ENCODE peak calls at places on chromosome 19, in seven cellular contexts. W is endodermal cell, P is neural progenitor cell, D is ovary, B is lower leg skin, H is fibroblast of mammary gland, F is heart left ventricle. T is an unnamed sample.

GRCh38 chr19:41930926-41931592 is 2.8 kb upstream of the ERFL start:
- DNase-seq in W (peak), P (peak), D (no peak), B (no peak), H (no peak), F (no peak), T (no peak)

GRCh38 chr19:56333506-56333905 is 18.9 kb upstream of the ZSCAN5A start:
- DNase-seq in W (peak), P (peak), D (no peak), B (no peak), H (peak), F (peak), T (peak)

GRCh38 chr19:12727745-12728433 is 4.2 kb upstream of the TNPO2 start:
- DNase-seq in W (no peak), P (no peak), D (no peak), B (no peak), H (no peak), F (no peak), T (no peak)

GRCh38 chr19:41701401-41702075 is 6.9 kb upstream of the CEACAM5 start:
- DNase-seq in W (peak), P (no peak), D (no peak), B (no peak), H (no peak), F (no peak), T (no peak)

GRCh38 chr19:54316746-54317107 is 3.8 kb upstream of the LILRA5 start:
- DNase-seq in W (peak), P (peak), D (no peak), B (no peak), H (no peak), F (no peak), T (no peak)

GRCh38 chr19:55319786-55320185 is 5.4 kb downstream of the TMEM150B start:
- DNase-seq in W (peak), P (peak), D (peak), B (no peak), H (peak), F (no peak), T (no peak)

GRCh38 chr19:42655748-42656147 is 61.0 kb upstream of the CEACAM8 start:
- DNase-seq in W (no peak), P (no peak), D (no peak), B (no peak), H (no peak), F (no peak), T (no peak)

GRCh38 chr19:38317104-38317612 is 1.4 kb upstream of the YIF1B start:
- DNase-seq in W (no peak), P (no peak), D (no peak), B (no peak), H (no peak), F (no peak), T (no peak)

GRCh38 chr19:12884202-12884601 is 2.8 kb downstream of the KLF1 start:
- DNase-seq in W (no peak), P (no peak), D (no peak), B (no peak), H (no peak), F (no peak), T (no peak)

GRCh38 chr19:43789029-43789428 is 8.3 kb upstream of the KCNN4 start:
- DNase-seq in W (peak), P (peak), D (no peak), B (no peak), H (peak), F (no peak), T (no peak)

GRCh38 chr19:10104665-10105221 is 1.4 kb upstream of the PPAN start:
- DNase-seq in W (no peak), P (no peak), D (no peak), B (no peak), H (no peak), F (no peak), T (peak)

GRCh38 chr19:7989071-7989575 is 16.3 kb downstream of the ELAVL1 start:
- DNase-seq in W (peak), P (no peak), D (no peak), B (no peak), H (no peak), F (no peak), T (no peak)

GRCh38 chr19:41930322-41930722 is 2.1 kb upstream of the ERFL start:
- DNase-seq in W (peak), P (no peak), D (no peak), B (no peak), H (no peak), F (no peak), T (no peak)

GRCh38 chr19:36151144-36152051 is 849 bp downstream of the COX7A1 start:
- DNase-seq in W (peak), P (no peak), D (peak), B (peak), H (no peak), F (peak), T (no peak)

GRCh38 chr19:27964165-27964564 is 1248.8 kb downstream of the UQCRFS1 start:
- DNase-seq in W (no peak), P (no peak), D (no peak), B (no peak), H (peak), F (no peak), T (no peak)

GRCh38 chr19:35167251-35168119 is 12.9 kb downstream of the FXYD5 start:
- DNase-seq in W (peak), P (no peak), D (no peak), B (no peak), H (no peak), F (no peak), T (no peak)

GRCh38 chr19:5804516-5805464 is at the start of gene NRTN:
- DNase-seq in W (peak), P (peak), D (no peak), B (no peak), H (no peak), F (peak), T (no peak)

GRCh38 chr19:4327252-4327876 is 11.3 kb downstream of the STAP2 start:
- DNase-seq in W (peak), P (peak), D (peak), B (no peak), H (peak), F (peak), T (no peak)

GRCh38 chr19:23774156-23774971 is 15.7 kb upstream of the ZNF681 start:
- DNase-seq in W (no peak), P (no peak), D (no peak), B (peak), H (peak), F (no peak), T (no peak)

DNA sequence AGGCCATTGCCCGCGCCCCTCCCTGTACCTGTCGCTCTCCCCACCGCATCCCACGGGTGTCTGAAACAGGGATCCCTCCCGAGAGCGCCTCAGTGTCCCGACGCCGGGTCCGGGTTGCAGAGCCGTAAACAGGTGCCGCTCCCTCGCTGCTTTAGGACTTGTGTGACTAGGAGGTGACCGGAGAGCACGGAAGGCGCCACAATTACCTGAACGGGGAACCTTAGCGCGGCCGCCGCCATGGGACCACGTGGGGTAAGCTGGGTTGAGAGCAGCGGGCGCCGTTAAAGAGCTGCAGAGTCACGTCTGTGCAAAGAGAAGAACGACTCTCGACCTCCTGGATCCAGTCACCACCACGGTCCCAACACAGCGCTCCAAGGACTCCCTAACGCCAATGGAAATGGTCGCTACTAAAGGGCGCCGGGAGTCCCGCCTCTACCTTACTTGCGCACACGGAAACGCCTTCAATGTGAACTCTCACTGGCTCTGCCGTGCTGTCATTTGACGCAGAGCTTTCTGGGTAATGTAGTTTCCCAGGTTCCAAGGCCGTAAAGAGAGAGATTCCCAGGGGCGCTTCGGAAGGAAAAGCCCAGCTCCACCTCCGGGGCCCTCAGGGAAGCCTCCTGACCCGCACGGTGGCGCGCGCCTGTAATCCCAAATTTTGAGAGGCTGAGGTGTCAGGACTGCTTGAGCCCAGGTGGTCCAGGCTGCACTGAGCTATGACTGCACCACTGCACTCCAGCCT is at the start of gene ZNF552:
- DNase-seq in W (peak), P (peak), D (peak), B (peak), H (peak), F (peak), T (peak)
- TF ChIP-seq CTCF in W (peak), P (no peak), D (no peak), B (no peak), H (no peak), F (no peak), T (no peak)

GRCh38 chr19:16887353-16888265 is 1.2 kb upstream of the F2RL3 start:
- DNase-seq in W (no peak), P (no peak), D (no peak), B (no peak), H (no peak), F (no peak), T (no peak)

GRCh38 chr19:16889429-16889882 is 657 bp downstream of the F2RL3 start:
- DNase-seq in W (no peak), P (no peak), D (no peak), B (no peak), H (no peak), F (peak), T (no peak)

GRCh38 chr19:16890461-16891184 is 1.8 kb downstream of the F2RL3 start:
- DNase-seq in W (no peak), P (no peak), D (no peak), B (no peak), H (no peak), F (no peak), T (no peak)

GRCh38 chr19:16889883-16890460 is 1.2 kb downstream of the F2RL3 start:
- DNase-seq in W (no peak), P (no peak), D (no peak), B (no peak), H (no peak), F (no peak), T (no peak)

GRCh38 chr19:16888629-16889371 is at the start of gene F2RL3:
- DNase-seq in W (no peak), P (no peak), D (peak), B (peak), H (no peak), F (peak), T (no peak)
- H3K4me3 ChIP-seq in W (no peak), P (no peak), D (no peak), B (no peak), H (no peak), F (peak), T (no peak)

GRCh38 chr19:49441960-49442350 is 628 bp upstream of the SLC17A7 start:
- DNase-seq in W (no peak), P (no peak), D (no peak), B (no peak), H (no peak), F (no peak), T (no peak)

GRCh38 chr19:49441210-49441959 is at the start of gene SLC17A7:
- DNase-seq in W (peak), P (peak), D (no peak), B (peak), H (no peak), F (peak), T (no peak)

GRCh38 chr19:49442793-49443365 is 1.6 kb upstream of the SLC17A7 start:
- DNase-seq in W (peak), P (peak), D (peak), B (peak), H (peak), F (peak), T (no peak)

GRCh38 chr19:49443366-49444099 is 2.2 kb upstream of the SLC17A7 start:
- DNase-seq in W (peak), P (peak), D (peak), B (peak), H (peak), F (peak), T (peak)

DNA sequence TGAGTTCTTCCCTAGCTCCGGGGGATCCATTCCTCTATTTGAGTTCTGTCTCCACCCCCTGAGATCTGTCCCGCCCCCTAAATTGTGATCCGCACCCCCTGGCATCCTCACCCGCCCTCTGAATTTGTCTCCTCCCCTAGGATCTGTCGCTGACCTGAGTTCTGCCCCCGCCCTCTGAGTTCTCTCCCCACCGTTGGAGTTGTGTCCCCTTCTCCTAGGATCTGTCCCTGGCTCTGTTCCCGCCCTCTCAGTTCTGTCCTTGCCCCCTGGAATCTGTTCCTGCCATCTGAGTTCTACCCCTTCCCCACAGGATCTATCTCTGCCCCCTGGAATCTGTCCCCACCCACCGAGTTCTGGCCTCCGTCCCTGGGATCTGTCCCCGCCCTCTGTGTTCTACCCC is 1.0 kb upstream of the SLC17A7 start:
- DNase-seq in W (no peak), P (peak), D (no peak), B (peak), H (no peak), F (peak), T (no peak)
- TF ChIP-seq CTCF in W (no peak), P (no peak), D (no peak), B (no peak), H (no peak), F (no peak), T (no peak)

GRCh38 chr19:2974342-2974932 is 2.9 kb upstream of the TLE6 start:
- DNase-seq in W (no peak), P (peak), D (no peak), B (peak), H (peak), F (peak), T (no peak)

GRCh38 chr19:2978467-2978767 is 1.1 kb downstream of the TLE6 start:
- DNase-seq in W (no peak), P (no peak), D (no peak), B (no peak), H (no peak), F (no peak), T (no peak)

GRCh38 chr19:2976609-2977000 is 759 bp upstream of the TLE6 start:
- DNase-seq in W (no peak), P (peak), D (no peak), B (no peak), H (no peak), F (no peak), T (no peak)

GRCh38 chr19:2977001-2977685 is at the start of gene TLE6:
- DNase-seq in W (peak), P (peak), D (peak), B (peak), H (peak), F (peak), T (peak)

GRCh38 chr19:2977686-2978466 is 512 bp downstream of the TLE6 start:
- DNase-seq in W (peak), P (peak), D (no peak), B (no peak), H (no peak), F (no peak), T (no peak)
- H3K4me3 ChIP-seq in W (peak), P (peak), D (no peak), B (no peak), H (peak), F (no peak), T (peak)

GRCh38 chr19:17555929-17556813 is 722 bp downstream of the COLGALT1 start:
- DNase-seq in W (peak), P (peak), D (peak), B (peak), H (peak), F (peak), T (no peak)
- TF ChIP-seq CTCF in W (no peak), P (no peak), D (no peak), B (no peak), H (no peak), F (no peak), T (peak)

DNA sequence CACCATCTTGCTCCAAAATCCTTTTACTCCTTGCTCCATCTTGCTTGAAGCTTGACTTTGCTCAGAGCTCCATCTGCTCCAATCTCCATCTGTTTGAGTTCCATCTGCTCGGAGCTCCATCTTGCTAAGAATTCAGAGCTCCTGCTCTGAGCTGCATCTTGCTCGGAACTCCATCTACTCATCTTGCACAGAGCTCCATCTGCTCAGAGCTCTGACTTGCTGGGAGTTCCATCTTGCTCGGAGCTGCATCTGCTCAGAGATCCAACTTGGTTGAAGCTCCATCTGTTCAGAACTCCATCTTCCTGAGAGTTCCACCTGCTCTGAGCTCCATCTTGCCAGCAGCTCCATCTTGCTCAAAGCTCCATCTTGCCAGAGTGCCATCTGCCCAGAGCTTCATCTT is 80.6 kb upstream of the ZNF98 start:
- DNase-seq in W (no peak), P (no peak), D (no peak), B (no peak), H (no peak), F (no peak), T (no peak)
- H3K4me3 ChIP-seq in W (peak), P (no peak), D (no peak), B (no peak), H (no peak), F (no peak), T (no peak)

GRCh38 chr19:39412100-39412866 is at the start of gene PLEKHG2:
- DNase-seq in W (peak), P (peak), D (peak), B (peak), H (peak), F (peak), T (peak)

GRCh38 chr19:39412867-39413268 is 399 bp downstream of the PLEKHG2 start:
- DNase-seq in W (no peak), P (no peak), D (no peak), B (peak), H (no peak), F (no peak), T (no peak)

GRCh38 chr19:39413269-39413902 is 917 bp downstream of the PLEKHG2 start:
- DNase-seq in W (peak), P (peak), D (peak), B (peak), H (peak), F (peak), T (no peak)

GRCh38 chr19:39415111-39416046 is 2.9 kb downstream of the PLEKHG2 start:
- DNase-seq in W (peak), P (no peak), D (peak), B (no peak), H (no peak), F (no peak), T (no peak)

GRCh38 chr19:39413903-39414608 is 1.6 kb downstream of the PLEKHG2 start:
- DNase-seq in W (peak), P (peak), D (peak), B (peak), H (peak), F (no peak), T (no peak)
- TF ChIP-seq CTCF in W (no peak), P (peak), D (no peak), B (no peak), H (peak), F (no peak), T (peak)

GRCh38 chr19:44891016-44891882 is at the start of gene TOMM40:
- DNase-seq in W (peak), P (peak), D (peak), B (no peak), H (no peak), F (peak), T (peak)
- H3K4me3 ChIP-seq in W (peak), P (peak), D (peak), B (peak), H (peak), F (peak), T (peak)

DNA sequence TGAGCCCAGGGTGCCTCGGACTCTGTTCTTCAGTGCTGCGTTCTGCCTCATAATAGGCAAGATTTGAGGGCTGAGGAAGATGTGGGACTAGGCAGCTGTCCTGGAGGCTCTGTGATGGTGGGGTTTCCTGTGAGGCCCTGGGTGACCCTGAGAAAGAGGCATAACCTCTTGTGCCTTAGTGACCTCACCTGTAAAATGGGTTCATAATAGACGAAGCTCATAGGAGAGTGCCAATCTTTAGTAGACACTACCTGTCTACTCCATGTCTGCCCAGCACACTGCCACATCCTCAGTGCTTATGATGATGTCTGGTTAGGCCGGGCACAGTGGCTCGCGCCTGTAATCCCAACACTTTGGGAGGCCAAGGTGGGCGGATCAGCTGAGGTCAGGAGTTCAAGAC is 23.4 kb downstream of the RRAS start:
- DNase-seq in W (no peak), P (no peak), D (no peak), B (no peak), H (no peak), F (no peak), T (no peak)
- TF ChIP-seq CTCF in W (no peak), P (no peak), D (no peak), B (no peak), H (no peak), F (no peak), T (no peak)

GRCh38 chr19:51311388-51312257 is at the start of gene IGLON5:
- DNase-seq in W (peak), P (peak), D (no peak), B (no peak), H (no peak), F (no peak), T (no peak)
- H3K4me3 ChIP-seq in W (peak), P (peak), D (no peak), B (no peak), H (no peak), F (no peak), T (no peak)